ENCODE peak calls at places on chromosomes 4 and X, in five cellular contexts. L is ovary, W is WERI-Rb-1, A is GM20000, T is choroid plexus epithelial cell. Q is an unnamed sample.

GRCh38 chr4:67549123-67549522 is 3.8 kb upstream of the CENPC start:
- DNase-seq in L (no peak), W (no peak), A (peak), T (peak), Q (no peak)

GRCh38 chr4:38177035-38177791 is 217.0 kb downstream of the PTTG2 start:
- DNase-seq in L (peak), W (no peak), A (peak), T (peak), Q (no peak)

GRCh38 chrX:101232316-101232715 is 12.7 kb downstream of the DRP2 start:
- DNase-seq in L (no peak), W (no peak), A (no peak), T (peak), Q (no peak)

GRCh38 chr4:113069212-113069892 is 19.9 kb downstream of the ANK2 start:
- DNase-seq in L (no peak), W (no peak), A (no peak), T (no peak), Q (peak)

GRCh38 chrX:24619647-24620046 is 27.5 kb downstream of the PCYT1B start:
- DNase-seq in L (peak), W (no peak), A (no peak), T (peak), Q (peak)

GRCh38 chr4:51895158-51895557 is 52.2 kb downstream of the DCUN1D4 start:
- DNase-seq in L (no peak), W (no peak), A (peak), T (no peak), Q (no peak)

GRCh38 chrX:16188687-16189086 is 21.4 kb downstream of the MAGEB17 start:
- DNase-seq in L (no peak), W (no peak), A (no peak), T (no peak), Q (no peak)

GRCh38 chr4:88226143-88226542 is 58.2 kb downstream of the PPM1K start:
- DNase-seq in L (no peak), W (no peak), A (no peak), T (no peak), Q (no peak)

GRCh38 chr4:71262161-71262560 is 76.7 kb upstream of the SLC4A4 start:
- DNase-seq in L (no peak), W (no peak), A (no peak), T (no peak), Q (no peak)

DNA sequence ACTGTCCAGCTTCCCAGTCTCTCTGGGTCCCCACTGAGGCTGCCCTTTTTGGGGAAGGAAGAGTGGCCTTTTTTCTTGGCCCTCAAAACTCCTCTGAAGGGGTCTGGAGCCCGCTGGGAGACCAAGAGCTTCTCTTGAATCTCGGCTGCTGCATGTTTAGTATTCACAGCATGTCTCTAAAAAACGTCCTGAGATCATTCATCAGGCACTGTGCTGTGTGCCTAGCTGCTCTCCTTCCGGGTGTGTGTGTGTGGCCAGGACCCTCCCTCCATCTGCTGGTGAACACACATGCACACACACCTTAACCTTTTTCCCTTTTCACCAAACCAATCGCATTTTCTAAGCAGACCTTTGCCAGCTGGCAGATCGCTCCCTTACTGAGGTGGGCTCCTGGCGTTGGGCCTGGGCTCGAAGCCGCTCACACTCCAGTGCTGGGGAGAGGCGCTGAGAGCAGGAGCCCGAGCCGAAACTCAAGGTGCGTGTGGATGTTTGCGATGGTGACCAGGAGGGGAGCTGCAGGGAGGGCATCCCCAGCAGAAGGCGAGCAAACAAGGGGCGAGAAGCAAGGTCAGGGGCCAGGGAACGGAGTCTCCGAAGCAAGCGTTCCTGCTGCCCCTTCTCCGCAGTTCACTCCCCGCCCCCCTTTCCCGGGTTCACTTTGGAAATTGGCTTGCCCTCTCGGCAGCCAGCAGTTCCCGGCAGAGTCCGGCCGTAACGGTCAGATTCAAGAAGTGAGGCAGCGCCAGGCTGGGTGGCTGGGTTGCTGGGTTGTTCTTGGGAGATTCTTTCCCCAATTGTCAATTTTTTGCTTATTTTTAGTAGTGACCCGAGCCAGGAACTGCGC is 605 bp upstream of the FRMPD3 start:
- DNase-seq in L (peak), W (peak), A (no peak), T (no peak), Q (no peak)
- TF ChIP-seq CTCF in L (no peak), W (peak), A (no peak), T (peak), Q (no peak)

GRCh38 chrX:41145920-41146608 is 60.8 kb downstream of the USP9X start:
- DNase-seq in L (no peak), W (no peak), A (no peak), T (peak), Q (peak)
- TF ChIP-seq CTCF in L (no peak), W (no peak), A (no peak), T (peak), Q (no peak)

GRCh38 chr4:92303621-92304027 is at the start of gene GRID2:
- DNase-seq in L (peak), W (peak), A (no peak), T (peak), Q (no peak)
- TF ChIP-seq CTCF in L (no peak), W (peak), A (no peak), T (no peak), Q (no peak)

DNA sequence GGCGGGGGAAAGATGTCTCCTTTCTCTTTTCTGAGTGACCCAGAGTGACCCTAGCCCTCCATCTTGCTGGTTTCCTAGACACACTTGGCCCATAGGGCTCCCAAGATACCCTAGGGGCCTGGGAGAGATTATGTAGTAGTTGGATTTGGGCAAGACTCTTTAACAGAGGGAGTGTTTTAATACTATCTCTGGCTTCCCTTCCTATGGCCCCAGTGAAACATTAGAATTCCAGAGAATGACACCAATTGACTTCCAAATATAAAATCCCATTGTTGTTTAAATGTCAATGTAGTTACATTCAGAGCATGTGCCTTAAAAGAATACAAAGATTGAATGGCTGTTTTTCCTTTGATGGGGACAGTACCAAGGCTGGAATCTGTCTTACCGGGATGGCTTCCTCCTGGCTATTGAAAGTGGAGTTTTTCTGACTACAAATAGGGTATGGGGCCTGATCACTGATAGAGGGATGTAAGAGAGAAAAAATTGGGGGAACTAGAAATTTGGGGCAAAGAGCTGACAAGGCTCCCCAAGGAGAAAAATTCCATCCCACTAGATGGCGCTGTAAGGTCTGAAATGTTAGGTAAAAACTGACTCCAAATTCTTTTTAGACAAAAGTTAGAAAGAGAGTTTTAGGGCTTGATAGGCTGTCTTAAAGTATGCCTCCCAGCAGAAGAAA is 10.7 kb downstream of the TENT5D start:
- DNase-seq in L (no peak), W (no peak), A (peak), T (no peak), Q (no peak)
- TF ChIP-seq CTCF in L (no peak), W (peak), A (no peak), T (no peak), Q (peak)

DNA sequence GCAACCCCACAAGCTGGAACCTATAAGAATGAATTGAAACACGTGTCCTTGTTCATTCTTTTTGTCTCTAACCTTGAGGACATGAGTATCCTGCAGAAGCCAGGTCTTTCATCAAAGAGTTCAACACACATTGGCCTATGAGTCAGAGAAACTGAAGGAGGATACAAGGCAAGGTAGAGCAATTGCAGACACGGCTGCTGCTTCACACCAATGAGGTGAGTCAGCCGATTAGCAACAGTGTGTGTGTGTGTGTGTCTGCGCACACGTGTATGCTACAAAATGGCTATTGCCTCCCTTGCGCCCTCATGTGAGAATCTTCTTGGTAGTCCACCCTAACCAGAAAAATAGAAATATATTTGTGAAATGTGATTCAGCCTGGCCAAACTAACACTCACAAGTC is 1477.7 kb upstream of the IGFBP7 start:
- DNase-seq in L (no peak), W (no peak), A (no peak), T (no peak), Q (no peak)
- TF ChIP-seq CTCF in L (no peak), W (no peak), A (no peak), T (no peak), Q (no peak)

GRCh38 chr4:133920236-133920635 is 281.4 kb downstream of the PABPC4L start:
- DNase-seq in L (no peak), W (no peak), A (no peak), T (no peak), Q (no peak)
- TF ChIP-seq CTCF in L (no peak), W (no peak), A (no peak), T (no peak), Q (no peak)

DNA sequence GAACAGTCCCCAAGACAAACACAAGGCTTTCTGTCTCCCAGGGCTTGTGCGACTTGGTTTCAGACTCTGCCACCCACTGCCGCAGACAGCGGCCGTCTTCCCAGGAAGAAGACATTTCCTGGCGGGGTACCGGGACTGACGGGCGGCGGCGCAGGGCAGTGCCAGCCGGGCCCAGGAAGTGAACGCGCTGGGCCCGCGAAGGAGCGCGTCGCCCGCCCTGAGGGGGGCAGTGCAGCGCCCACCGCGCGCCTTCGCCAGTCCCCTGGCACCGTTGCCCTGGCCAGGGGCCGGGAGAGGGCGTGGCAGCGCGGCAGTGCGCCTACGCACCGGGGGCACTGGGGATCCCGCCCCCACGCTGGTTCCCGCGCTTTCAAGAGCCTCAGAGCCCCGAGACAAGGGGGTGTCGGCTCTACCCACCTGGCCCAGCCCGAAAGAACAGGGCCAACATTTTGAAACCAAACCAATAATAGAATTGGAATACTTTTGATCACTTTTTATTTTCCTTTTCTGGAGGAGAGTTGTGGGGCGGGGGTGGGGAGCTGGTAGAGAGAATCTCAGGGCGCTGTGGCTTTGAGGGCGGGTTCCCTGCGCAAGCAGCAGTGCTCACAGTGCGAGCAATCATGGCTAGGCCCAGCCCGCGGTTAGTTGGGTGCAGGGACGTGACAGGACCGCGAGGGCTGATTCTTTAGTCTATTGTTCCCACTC is 23.6 kb upstream of the APLN start:
- DNase-seq in L (peak), W (no peak), A (peak), T (no peak), Q (no peak)
- TF ChIP-seq CTCF in L (no peak), W (no peak), A (peak), T (no peak), Q (peak)

GRCh38 chr4:101186558-101187184 is 160.7 kb downstream of the PPP3CA start:
- DNase-seq in L (no peak), W (no peak), A (no peak), T (no peak), Q (no peak)

GRCh38 chr4:101191302-101192098 is 155.8 kb downstream of the PPP3CA start:
- DNase-seq in L (peak), W (peak), A (no peak), T (peak), Q (peak)

GRCh38 chr4:101188906-101189305 is 158.4 kb downstream of the PPP3CA start:
- DNase-seq in L (no peak), W (no peak), A (no peak), T (no peak), Q (no peak)

GRCh38 chr4:101184668-101185067 is 162.7 kb downstream of the PPP3CA start:
- DNase-seq in L (no peak), W (no peak), A (no peak), T (no peak), Q (no peak)

DNA sequence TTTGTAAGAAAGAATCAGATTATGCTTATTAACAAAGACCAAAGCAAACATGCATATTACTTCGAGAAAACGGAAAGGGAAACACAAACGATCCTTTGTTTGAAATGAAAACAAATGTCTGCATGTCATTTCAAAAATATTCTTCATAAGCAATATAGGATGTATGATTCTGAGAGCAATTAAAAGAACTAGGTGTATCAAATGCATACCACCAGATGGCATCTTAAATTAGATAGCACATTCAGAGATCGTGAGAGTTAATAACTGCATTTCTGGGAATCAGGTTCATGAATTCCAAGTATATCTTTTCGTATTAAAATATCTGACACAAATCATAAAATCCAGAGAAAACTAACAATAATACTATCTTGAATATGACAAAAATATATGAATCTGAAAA is 159.5 kb downstream of the PPP3CA start:
- DNase-seq in L (no peak), W (no peak), A (no peak), T (peak), Q (no peak)
- TF ChIP-seq CTCF in L (no peak), W (no peak), A (no peak), T (peak), Q (peak)

DNA sequence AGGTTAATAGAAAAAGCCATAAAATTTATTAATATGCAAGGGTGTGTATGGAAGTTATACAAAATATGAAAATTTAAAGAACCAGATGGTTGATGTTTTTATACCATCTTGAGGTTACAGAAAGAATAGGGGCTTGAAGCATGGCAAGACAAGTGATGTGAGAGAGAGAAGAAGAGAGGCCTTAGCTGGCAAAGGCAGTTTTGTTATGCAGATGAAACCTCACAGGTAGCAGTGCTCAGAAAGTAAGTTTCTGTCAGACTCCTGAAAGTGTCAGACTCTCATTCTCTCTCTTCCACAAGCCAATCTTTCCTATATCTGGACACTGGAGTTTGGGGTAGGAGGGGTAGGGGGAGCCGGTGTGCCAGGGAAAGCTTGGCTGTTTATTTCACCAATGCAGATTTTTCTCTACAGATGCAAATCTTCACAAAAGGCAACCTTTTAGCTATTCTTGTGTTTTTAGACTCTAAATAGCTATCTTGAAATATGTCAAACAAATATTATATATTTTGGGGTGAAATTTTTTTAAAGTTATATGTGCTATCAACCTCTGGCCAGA is 124.5 kb downstream of the CFAP299 start:
- DNase-seq in L (no peak), W (no peak), A (no peak), T (no peak), Q (no peak)
- TF ChIP-seq CTCF in L (no peak), W (peak), A (no peak), T (no peak), Q (no peak)